ENCODE peak calls at places on chromosomes 4 and X, in four cellular contexts. One of them, this sample, is unnamed. For H3K9me3, the result is how much of the 10 kb centered on the place peaks cover.

GRCh38 chrX:1027680-1028079 is 184.8 kb downstream of the CRLF2 start:
- DNase-seq in tibial artery: no peak
- DNase-seq in testis: no peak
- DNase-seq in heart right ventricle: no peak
- DNase-seq in this sample: no peak

GRCh38 chrX:77946571-77946970 is 22.9 kb downstream of the PGAM4 start:
- DNase-seq in heart right ventricle: no peak
- DNase-seq in tibial artery: no peak
- DNase-seq in testis: no peak
- DNase-seq in this sample: no peak

GRCh38 chrX:122866527-122866926 is 317.6 kb upstream of the GRIA3 start:
- DNase-seq in tibial artery: no peak
- DNase-seq in testis: no peak
- DNase-seq in heart right ventricle: no peak
- DNase-seq in this sample: no peak

GRCh38 chrX:135389717-135390116 is 32.0 kb upstream of the SMIM10L2A start:
- DNase-seq in testis: no peak
- DNase-seq in heart right ventricle: no peak
- DNase-seq in tibial artery: no peak
- DNase-seq in this sample: no peak

GRCh38 chrX:36908801-36909403 is 99.3 kb upstream of the FAM47C start:
- DNase-seq in heart right ventricle: no peak
- DNase-seq in tibial artery: no peak
- DNase-seq in testis: no peak
- DNase-seq in this sample: no peak

GRCh38 chrX:23008431-23009099 is 8.8 kb downstream of the DDX53 start:
- DNase-seq in heart right ventricle: no peak
- DNase-seq in testis: no peak
- DNase-seq in tibial artery: no peak
- DNase-seq in this sample: no peak

GRCh38 chr4:187922274-187922673 is 73.3 kb upstream of the ZFP42 start:
- DNase-seq in tibial artery: no peak
- DNase-seq in heart right ventricle: no peak
- DNase-seq in testis: peak
- DNase-seq in this sample: no peak

GRCh38 chrX:46704767-46705386 is 54.0 kb downstream of the SLC9A7 start:
- DNase-seq in tibial artery: no peak
- DNase-seq in heart right ventricle: no peak
- DNase-seq in testis: no peak
- DNase-seq in this sample: no peak

GRCh38 chrX:50648151-50648550 is 165.8 kb downstream of the SHROOM4 start:
- DNase-seq in tibial artery: no peak
- DNase-seq in heart right ventricle: no peak
- DNase-seq in testis: no peak
- DNase-seq in this sample: no peak

GRCh38 chrX:13263560-13264251 is 56.1 kb downstream of the ATXN3L start:
- DNase-seq in tibial artery: no peak
- DNase-seq in testis: no peak
- DNase-seq in heart right ventricle: no peak
- DNase-seq in this sample: no peak

GRCh38 chr4:172578712-172579111 is 589.9 kb upstream of the GALNT7 start:
- DNase-seq in testis: no peak
- DNase-seq in heart right ventricle: no peak
- DNase-seq in tibial artery: no peak
- DNase-seq in this sample: no peak

GRCh38 chrX:69268637-69269036 is 103.4 kb upstream of the PJA1 start:
- DNase-seq in testis: no peak
- DNase-seq in heart right ventricle: no peak
- DNase-seq in tibial artery: no peak
- DNase-seq in this sample: no peak

GRCh38 chrX:10175317-10175871 is 18.6 kb downstream of the CLCN4 start:
- DNase-seq in testis: peak
- DNase-seq in tibial artery: no peak
- DNase-seq in heart right ventricle: no peak
- DNase-seq in this sample: no peak

GRCh38 chr4:83387922-83388676 is 53.5 kb upstream of the HPSE start:
- DNase-seq in tibial artery: no peak
- DNase-seq in testis: no peak
- DNase-seq in heart right ventricle: no peak
- DNase-seq in this sample: no peak

GRCh38 chr4:175954685-175955084 is 111.0 kb upstream of the WDR17 start:
- DNase-seq in heart right ventricle: no peak
- DNase-seq in tibial artery: no peak
- DNase-seq in testis: no peak
- DNase-seq in this sample: no peak

GRCh38 chr4:1842993-1843448 is 12.9 kb downstream of the LETM1 start:
- DNase-seq in tibial artery: no peak
- DNase-seq in testis: peak
- DNase-seq in heart right ventricle: no peak
- DNase-seq in this sample: no peak

GRCh38 chr4:46442963-46443362 is 53.0 kb upstream of the GABRA2 start:
- DNase-seq in testis: no peak
- DNase-seq in tibial artery: no peak
- DNase-seq in heart right ventricle: no peak
- DNase-seq in this sample: no peak

GRCh38 chr4:25767877-25768475 is 94.8 kb downstream of the SEL1L3 start:
- DNase-seq in tibial artery: peak
- DNase-seq in heart right ventricle: peak
- DNase-seq in testis: peak
- DNase-seq in this sample: no peak

GRCh38 chr4:5211274-5211852 is 160.1 kb downstream of the STK32B start:
- DNase-seq in tibial artery: no peak
- DNase-seq in heart right ventricle: no peak
- DNase-seq in testis: no peak
- DNase-seq in this sample: no peak

GRCh38 chr4:108060164-108060563 is 70.5 kb downstream of the HADH start:
- DNase-seq in heart right ventricle: no peak
- DNase-seq in testis: peak
- DNase-seq in tibial artery: no peak
- DNase-seq in this sample: no peak

GRCh38 chrX:153688900-153689590 is 1.3 kb downstream of the SLC6A8 start:
- DNase-seq in tibial artery: peak
- DNase-seq in heart right ventricle: peak
- DNase-seq in testis: no peak
- DNase-seq in this sample: no peak

GRCh38 chr4:114396808-114397207 is 201.8 kb upstream of the UGT8 start:
- DNase-seq in heart right ventricle: no peak
- DNase-seq in testis: no peak
- DNase-seq in tibial artery: no peak
- DNase-seq in this sample: no peak

GRCh38 chr4:13327991-13328390 is 156.1 kb downstream of the RAB28 start:
- DNase-seq in testis: no peak
- DNase-seq in tibial artery: no peak
- DNase-seq in heart right ventricle: no peak
- DNase-seq in this sample: no peak

GRCh38 chr4:121794505-121795192 is 6.5 kb upstream of the EXOSC9 start:
- DNase-seq in testis: no peak
- DNase-seq in heart right ventricle: no peak
- DNase-seq in tibial artery: no peak
- DNase-seq in this sample: no peak

GRCh38 chrX:22338740-22339139 is 66.0 kb downstream of the CBLL2 start:
- DNase-seq in testis: no peak
- DNase-seq in heart right ventricle: no peak
- DNase-seq in tibial artery: no peak
- DNase-seq in this sample: no peak

GRCh38 chr4:15322016-15322415 is 105.8 kb upstream of the C1QTNF7 start:
- DNase-seq in heart right ventricle: no peak
- DNase-seq in tibial artery: no peak
- DNase-seq in testis: peak
- DNase-seq in this sample: no peak

GRCh38 chrX:74853255-74853654 is 72.0 kb downstream of the NEXMIF start:
- DNase-seq in heart right ventricle: no peak
- DNase-seq in testis: no peak
- DNase-seq in tibial artery: no peak
- DNase-seq in this sample: no peak
- H3K9me3 ChIP-seq in heart right ventricle: under half
- H3K9me3 ChIP-seq in testis: under half
- H3K9me3 ChIP-seq in tibial artery: half or more
- H3K9me3 ChIP-seq in this sample: under half

GRCh38 chr4:140497776-140498636 is at the start of gene MGAT4D:
- DNase-seq in tibial artery: no peak
- DNase-seq in heart right ventricle: no peak
- DNase-seq in testis: peak
- DNase-seq in this sample: no peak

GRCh38 chr4:140497428-140497775 is 691 bp downstream of the MGAT4D start:
- DNase-seq in heart right ventricle: no peak
- DNase-seq in tibial artery: no peak
- DNase-seq in testis: peak
- DNase-seq in this sample: no peak
- H3K4me3 ChIP-seq in heart right ventricle: peak
- H3K4me3 ChIP-seq in tibial artery: no peak
- H3K4me3 ChIP-seq in testis: peak
- H3K4me3 ChIP-seq in this sample: peak

GRCh38 chr4:152431287-152431686 is 104.6 kb downstream of the FBXW7 start:
- DNase-seq in heart right ventricle: no peak
- DNase-seq in testis: no peak
- DNase-seq in tibial artery: no peak
- DNase-seq in this sample: no peak

GRCh38 chr4:152431784-152432183 is 104.1 kb downstream of the FBXW7 start:
- DNase-seq in tibial artery: no peak
- DNase-seq in testis: no peak
- DNase-seq in heart right ventricle: no peak
- DNase-seq in this sample: no peak

GRCh38 chr4:152437561-152437960 is 98.3 kb downstream of the FBXW7 start:
- DNase-seq in testis: no peak
- DNase-seq in heart right ventricle: no peak
- DNase-seq in tibial artery: no peak
- DNase-seq in this sample: no peak

GRCh38 chr4:152434011-152434410 is 101.9 kb downstream of the FBXW7 start:
- DNase-seq in testis: no peak
- DNase-seq in heart right ventricle: no peak
- DNase-seq in tibial artery: no peak
- DNase-seq in this sample: no peak

GRCh38 chr4:152436384-152436783 is 99.5 kb downstream of the FBXW7 start:
- DNase-seq in testis: no peak
- DNase-seq in tibial artery: no peak
- DNase-seq in heart right ventricle: no peak
- DNase-seq in this sample: no peak
- TF ChIP-seq CTCF in testis: no peak
- TF ChIP-seq CTCF in tibial artery: no peak
- TF ChIP-seq CTCF in heart right ventricle: no peak
- TF ChIP-seq CTCF in this sample: no peak

DNA sequence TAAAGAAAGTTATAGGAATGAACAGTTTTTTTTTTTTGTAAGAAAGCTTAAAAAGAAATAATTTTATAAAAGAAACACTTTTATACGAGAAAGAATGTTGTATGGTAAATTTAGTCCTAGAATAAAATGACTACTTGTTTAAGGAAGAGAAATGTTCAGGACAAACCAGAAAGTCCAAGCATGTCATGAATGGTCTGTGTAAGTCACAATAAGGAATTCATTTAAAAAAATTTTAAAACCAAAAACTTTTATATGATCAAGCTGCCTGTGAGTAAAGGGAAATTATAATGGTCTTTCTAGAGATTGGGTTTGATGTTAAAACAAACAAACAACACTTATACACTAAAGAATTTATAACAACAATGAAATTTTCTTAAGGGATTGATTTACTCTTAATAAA is 858.9 kb upstream of the PCDH7 start:
- DNase-seq in heart right ventricle: no peak
- DNase-seq in tibial artery: no peak
- DNase-seq in testis: no peak
- DNase-seq in this sample: no peak
- H3K9me3 ChIP-seq in heart right ventricle: under half
- H3K9me3 ChIP-seq in tibial artery: under half
- H3K9me3 ChIP-seq in testis: under half
- H3K9me3 ChIP-seq in this sample: under half

GRCh38 chr4:38091636-38092035 is 131.4 kb downstream of the PTTG2 start:
- DNase-seq in heart right ventricle: no peak
- DNase-seq in testis: no peak
- DNase-seq in tibial artery: no peak
- DNase-seq in this sample: no peak
- H3K4me3 ChIP-seq in heart right ventricle: no peak
- H3K4me3 ChIP-seq in testis: no peak
- H3K4me3 ChIP-seq in tibial artery: no peak
- H3K4me3 ChIP-seq in this sample: no peak

This sample was measured in esophagus muscularis mucosa.